ENCODE peak calls at places on chromosomes 4 and X, in five cellular contexts. One of them, this sample, is unnamed.

GRCh38 chr4:88841635-88842034 is 144.0 kb upstream of the NAP1L5 start:
- DNase-seq in G401: no peak
- DNase-seq in neuronal stem cell: no peak
- DNase-seq in NCI-H1694 treated with DMSO at 0.1 percent for 48 hours: no peak
- DNase-seq in kidney glomerular epithelial cell: no peak
- DNase-seq in this sample: no peak

GRCh38 chrX:56986138-56986537 is 9.2 kb downstream of the SPIN3 start:
- DNase-seq in G401: no peak
- DNase-seq in neuronal stem cell: no peak
- DNase-seq in NCI-H1694 treated with DMSO at 0.1 percent for 48 hours: no peak
- DNase-seq in kidney glomerular epithelial cell: no peak
- DNase-seq in this sample: no peak

GRCh38 chr4:2415881-2416563 is 2.4 kb downstream of the ZFYVE28 start:
- DNase-seq in G401: peak
- DNase-seq in neuronal stem cell: no peak
- DNase-seq in NCI-H1694 treated with DMSO at 0.1 percent for 48 hours: no peak
- DNase-seq in kidney glomerular epithelial cell: no peak
- DNase-seq in this sample: peak

GRCh38 chrX:4710618-4711433 is 997.4 kb upstream of the PRKX start:
- DNase-seq in G401: no peak
- DNase-seq in neuronal stem cell: no peak
- DNase-seq in NCI-H1694 treated with DMSO at 0.1 percent for 48 hours: no peak
- DNase-seq in kidney glomerular epithelial cell: no peak
- DNase-seq in this sample: no peak

GRCh38 chrX:109283870-109284269 is 198.0 kb downstream of the GUCY2F start:
- DNase-seq in G401: no peak
- DNase-seq in neuronal stem cell: no peak
- DNase-seq in NCI-H1694 treated with DMSO at 0.1 percent for 48 hours: no peak
- DNase-seq in kidney glomerular epithelial cell: no peak
- DNase-seq in this sample: no peak

GRCh38 chrX:119236599-119237525 is 777 bp downstream of the PGRMC1 start:
- DNase-seq in G401: peak
- DNase-seq in neuronal stem cell: no peak
- DNase-seq in NCI-H1694 treated with DMSO at 0.1 percent for 48 hours: peak
- DNase-seq in kidney glomerular epithelial cell: peak
- DNase-seq in this sample: peak

GRCh38 chrX:107773906-107774435 is 1.6 kb downstream of the TSC22D3 start:
- DNase-seq in G401: no peak
- DNase-seq in neuronal stem cell: no peak
- DNase-seq in NCI-H1694 treated with DMSO at 0.1 percent for 48 hours: no peak
- DNase-seq in kidney glomerular epithelial cell: no peak
- DNase-seq in this sample: no peak

GRCh38 chr4:54378461-54378860 is 149.4 kb downstream of the PDGFRA start:
- DNase-seq in G401: no peak
- DNase-seq in neuronal stem cell: no peak
- DNase-seq in NCI-H1694 treated with DMSO at 0.1 percent for 48 hours: no peak
- DNase-seq in kidney glomerular epithelial cell: no peak
- DNase-seq in this sample: no peak

GRCh38 chr4:3368841-3369760 is 72.7 kb upstream of the HGFAC start:
- DNase-seq in G401: peak
- DNase-seq in neuronal stem cell: no peak
- DNase-seq in NCI-H1694 treated with DMSO at 0.1 percent for 48 hours: no peak
- DNase-seq in kidney glomerular epithelial cell: no peak
- DNase-seq in this sample: peak

GRCh38 chrX:52265713-52266112 is 81.0 kb downstream of the MAGED4 start:
- DNase-seq in G401: no peak
- DNase-seq in neuronal stem cell: peak
- DNase-seq in NCI-H1694 treated with DMSO at 0.1 percent for 48 hours: no peak
- DNase-seq in kidney glomerular epithelial cell: no peak
- DNase-seq in this sample: no peak

GRCh38 chr4:53586121-53586816 is 5.0 kb downstream of the LNX1 start:
- DNase-seq in G401: no peak
- DNase-seq in neuronal stem cell: no peak
- DNase-seq in NCI-H1694 treated with DMSO at 0.1 percent for 48 hours: no peak
- DNase-seq in kidney glomerular epithelial cell: no peak
- DNase-seq in this sample: no peak

GRCh38 chrX:110159235-110159634 is 156.3 kb downstream of the TMEM164 start:
- DNase-seq in G401: no peak
- DNase-seq in neuronal stem cell: no peak
- DNase-seq in NCI-H1694 treated with DMSO at 0.1 percent for 48 hours: no peak
- DNase-seq in kidney glomerular epithelial cell: no peak
- DNase-seq in this sample: no peak

GRCh38 chr4:98448923-98449322 is 187.7 kb downstream of the RAP1GDS1 start:
- DNase-seq in G401: no peak
- DNase-seq in neuronal stem cell: no peak
- DNase-seq in NCI-H1694 treated with DMSO at 0.1 percent for 48 hours: no peak
- DNase-seq in kidney glomerular epithelial cell: no peak
- DNase-seq in this sample: no peak

GRCh38 chrX:11381464-11381863 is 88.3 kb downstream of the AMELX start:
- DNase-seq in G401: peak
- DNase-seq in neuronal stem cell: peak
- DNase-seq in NCI-H1694 treated with DMSO at 0.1 percent for 48 hours: peak
- DNase-seq in kidney glomerular epithelial cell: peak
- DNase-seq in this sample: peak

GRCh38 chr4:150789864-150790263 is 207.9 kb downstream of the MAB21L2 start:
- DNase-seq in G401: no peak
- DNase-seq in neuronal stem cell: no peak
- DNase-seq in NCI-H1694 treated with DMSO at 0.1 percent for 48 hours: no peak
- DNase-seq in kidney glomerular epithelial cell: no peak
- DNase-seq in this sample: no peak

GRCh38 chrX:38664285-38664684 is 102.9 kb downstream of the TSPAN7 start:
- DNase-seq in G401: peak
- DNase-seq in neuronal stem cell: peak
- DNase-seq in NCI-H1694 treated with DMSO at 0.1 percent for 48 hours: peak
- DNase-seq in kidney glomerular epithelial cell: peak
- DNase-seq in this sample: peak

GRCh38 chr4:158624889-158625478 is 46.7 kb downstream of the C4orf46 start:
- DNase-seq in G401: peak
- DNase-seq in neuronal stem cell: peak
- DNase-seq in NCI-H1694 treated with DMSO at 0.1 percent for 48 hours: peak
- DNase-seq in kidney glomerular epithelial cell: peak
- DNase-seq in this sample: peak

GRCh38 chrX:74420194-74421035 is 878 bp upstream of the SLC16A2 start:
- DNase-seq in G401: peak
- DNase-seq in neuronal stem cell: peak
- DNase-seq in NCI-H1694 treated with DMSO at 0.1 percent for 48 hours: peak
- DNase-seq in kidney glomerular epithelial cell: peak
- DNase-seq in this sample: peak

GRCh38 chrX:112081781-112082482 is 644 bp downstream of the TRPC5 start:
- DNase-seq in G401: no peak
- DNase-seq in neuronal stem cell: no peak
- DNase-seq in NCI-H1694 treated with DMSO at 0.1 percent for 48 hours: no peak
- DNase-seq in kidney glomerular epithelial cell: no peak
- DNase-seq in this sample: no peak

GRCh38 chrX:48937065-48937907 is 18.5 kb upstream of the PIM2 start:
- DNase-seq in G401: peak
- DNase-seq in neuronal stem cell: no peak
- DNase-seq in NCI-H1694 treated with DMSO at 0.1 percent for 48 hours: no peak
- DNase-seq in kidney glomerular epithelial cell: no peak
- DNase-seq in this sample: no peak

GRCh38 chr4:26557164-26557563 is 26.7 kb upstream of the TBC1D19 start:
- DNase-seq in G401: no peak
- DNase-seq in neuronal stem cell: no peak
- DNase-seq in NCI-H1694 treated with DMSO at 0.1 percent for 48 hours: no peak
- DNase-seq in kidney glomerular epithelial cell: no peak
- DNase-seq in this sample: no peak

GRCh38 chrX:53223955-53224859 is 800 bp downstream of the KDM5C start:
- DNase-seq in G401: no peak
- DNase-seq in neuronal stem cell: no peak
- DNase-seq in NCI-H1694 treated with DMSO at 0.1 percent for 48 hours: no peak
- DNase-seq in kidney glomerular epithelial cell: peak
- DNase-seq in this sample: no peak

GRCh38 chrX:39385022-39385421 is 583.8 kb downstream of the MID1IP1 start:
- DNase-seq in G401: no peak
- DNase-seq in neuronal stem cell: no peak
- DNase-seq in NCI-H1694 treated with DMSO at 0.1 percent for 48 hours: no peak
- DNase-seq in kidney glomerular epithelial cell: no peak
- DNase-seq in this sample: no peak

GRCh38 chr4:6942238-6942800 is 32.7 kb downstream of the TBC1D14 start:
- DNase-seq in G401: no peak
- DNase-seq in neuronal stem cell: no peak
- DNase-seq in NCI-H1694 treated with DMSO at 0.1 percent for 48 hours: no peak
- DNase-seq in kidney glomerular epithelial cell: peak
- DNase-seq in this sample: no peak

GRCh38 chrX:39152106-39152649 is 350.9 kb downstream of the MID1IP1 start:
- DNase-seq in G401: peak
- DNase-seq in neuronal stem cell: peak
- DNase-seq in NCI-H1694 treated with DMSO at 0.1 percent for 48 hours: peak
- DNase-seq in kidney glomerular epithelial cell: no peak
- DNase-seq in this sample: peak

GRCh38 chr4:89129080-89129640 is 17.8 kb downstream of the TIGD2 start:
- DNase-seq in G401: no peak
- DNase-seq in neuronal stem cell: no peak
- DNase-seq in NCI-H1694 treated with DMSO at 0.1 percent for 48 hours: no peak
- DNase-seq in kidney glomerular epithelial cell: no peak
- DNase-seq in this sample: no peak

This sample was measured in cerebellar cortex.